ENCODE peak calls at places on chromosomes 7 and 10, in ten cellular contexts. O is astrocyte; F is naive thymus-derived CD4-positive, alpha-beta T cell; P is transverse colon; L is pancreas; K is A549; T is cardiac muscle cell; A is body of pancreas; H is lower lobe of right lung; C is fibroblast of lung. R is an unnamed sample. For H3K4me1, the result is how much of the 10 kb centered on the place peaks cover.

GRCh38 chr10:118844731-118845573 is 90.2 kb upstream of the CACUL1 start:
- DNase-seq in O (peak), F (no peak), P (no peak), L (no peak), K (no peak), T (peak), A (no peak), H (no peak), C (no peak), R (no peak)

GRCh38 chr7:139745330-139746143 is 32.3 kb downstream of the HIPK2 start:
- DNase-seq in O (no peak), F (no peak), P (no peak), L (no peak), K (no peak), T (no peak), A (no peak), H (no peak), C (peak), R (no peak)

GRCh38 chr10:43369921-43370320 is 1.5 kb upstream of the FXYD4 start:
- DNase-seq in O (no peak), F (no peak), P (no peak), L (peak), K (no peak), T (no peak), A (no peak), H (no peak), C (no peak), R (no peak)

GRCh38 chr10:70571236-70571635 is 31.3 kb downstream of the PRF1 start:
- DNase-seq in O (no peak), F (no peak), P (no peak), L (no peak), K (no peak), T (no peak), A (no peak), H (no peak), C (no peak), R (no peak)

GRCh38 chr10:11082551-11082950 is 64.9 kb downstream of the CELF2 start:
- DNase-seq in O (no peak), F (no peak), P (no peak), L (no peak), K (no peak), T (no peak), A (no peak), H (no peak), C (peak), R (no peak)

GRCh38 chr7:2399848-2400587 is 3.4 kb upstream of the CHST12 start:
- DNase-seq in O (peak), F (no peak), P (peak), L (no peak), K (peak), T (peak), A (peak), H (peak), C (peak), R (peak)

GRCh38 chr7:130814753-130815152 is 80.7 kb upstream of the KLF14 start:
- DNase-seq in O (peak), F (no peak), P (no peak), L (no peak), K (no peak), T (no peak), A (peak), H (no peak), C (peak), R (no peak)

GRCh38 chr10:42950606-42951485 is 126.0 kb upstream of the RET start:
- DNase-seq in O (no peak), F (no peak), P (no peak), L (peak), K (no peak), T (no peak), A (no peak), H (peak), C (no peak), R (no peak)

GRCh38 chr7:104967595-104967994 is 46.4 kb upstream of the KMT2E start:
- DNase-seq in O (peak), F (no peak), P (no peak), L (no peak), K (no peak), T (no peak), A (no peak), H (no peak), C (no peak), R (no peak)

GRCh38 chr10:95655571-95656290 is 780 bp downstream of the ALDH18A1 start:
- DNase-seq in O (peak), F (peak), P (peak), L (no peak), K (peak), T (peak), A (peak), H (no peak), C (peak), R (no peak)

GRCh38 chr7:30284298-30285066 is at the start of gene ZNRF2:
- DNase-seq in O (peak), F (peak), P (peak), L (peak), K (peak), T (peak), A (peak), H (peak), C (peak), R (peak)

GRCh38 chr7:107995184-107996071 is 7.5 kb downstream of the LAMB1 start:
- DNase-seq in O (peak), F (no peak), P (no peak), L (no peak), K (peak), T (peak), A (no peak), H (no peak), C (peak), R (no peak)

GRCh38 chr7:47663841-47664240 is 81.9 kb upstream of the TNS3 start:
- DNase-seq in O (no peak), F (no peak), P (no peak), L (no peak), K (no peak), T (no peak), A (no peak), H (no peak), C (no peak), R (no peak)

GRCh38 chr7:135308583-135309327 is 75.1 kb downstream of the STRA8 start:
- DNase-seq in O (no peak), F (no peak), P (no peak), L (no peak), K (no peak), T (no peak), A (no peak), H (no peak), C (no peak), R (no peak)
- H3K4me1 ChIP-seq in O (under half), F (under half), P (under half), L (under half), K (under half), T (under half), A (under half), H (under half), C (under half), R (under half)

GRCh38 chr10:63520463-63521388 is 475 bp upstream of the REEP3 start:
- DNase-seq in O (peak), F (peak), P (peak), L (peak), K (peak), T (no peak), A (peak), H (peak), C (no peak), R (peak)

GRCh38 chr10:63523015-63523414 is 1.8 kb downstream of the REEP3 start:
- DNase-seq in O (no peak), F (no peak), P (no peak), L (no peak), K (no peak), T (no peak), A (no peak), H (no peak), C (no peak), R (no peak)

GRCh38 chr10:63521389-63522128 is at the start of gene REEP3:
- DNase-seq in O (peak), F (peak), P (peak), L (peak), K (peak), T (peak), A (peak), H (peak), C (peak), R (peak)

GRCh38 chr10:63525021-63525420 is 3.8 kb downstream of the REEP3 start:
- DNase-seq in O (no peak), F (no peak), P (no peak), L (no peak), K (no peak), T (no peak), A (no peak), H (no peak), C (no peak), R (no peak)

DNA sequence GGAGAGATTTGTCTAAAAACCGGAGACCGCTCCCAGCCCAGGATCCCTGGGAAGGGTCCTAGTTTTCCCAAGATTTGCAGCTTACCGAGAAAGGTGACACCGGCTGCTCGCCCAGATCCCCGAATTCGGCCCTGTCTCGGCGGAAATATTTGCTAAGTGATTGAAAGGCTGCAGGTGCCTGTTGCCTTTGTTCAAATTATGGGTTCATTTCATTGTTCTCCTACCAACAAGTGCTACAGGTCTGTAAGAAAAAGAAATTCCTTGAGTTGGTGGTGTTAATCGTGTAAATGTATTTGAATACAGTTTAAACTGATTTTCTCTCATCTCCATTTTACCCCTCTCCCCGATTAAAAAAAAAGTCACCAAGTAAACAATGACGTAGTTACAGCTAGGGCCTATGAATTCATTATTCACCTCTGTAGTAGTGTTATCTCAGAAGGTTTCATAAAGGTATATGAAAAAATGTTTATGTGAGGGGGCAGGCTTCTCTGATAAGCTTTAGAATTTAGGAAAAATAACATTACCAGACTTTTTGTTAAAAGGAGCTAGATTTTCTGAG is 1.0 kb downstream of the REEP3 start:
- DNase-seq in O (peak), F (peak), P (no peak), L (no peak), K (peak), T (no peak), A (no peak), H (no peak), C (peak), R (no peak)
- H3K4me1 ChIP-seq in O (under half), F (under half), P (under half), L (under half), K (under half), T (under half), A (under half), H (under half), C (under half), R (under half)

DNA sequence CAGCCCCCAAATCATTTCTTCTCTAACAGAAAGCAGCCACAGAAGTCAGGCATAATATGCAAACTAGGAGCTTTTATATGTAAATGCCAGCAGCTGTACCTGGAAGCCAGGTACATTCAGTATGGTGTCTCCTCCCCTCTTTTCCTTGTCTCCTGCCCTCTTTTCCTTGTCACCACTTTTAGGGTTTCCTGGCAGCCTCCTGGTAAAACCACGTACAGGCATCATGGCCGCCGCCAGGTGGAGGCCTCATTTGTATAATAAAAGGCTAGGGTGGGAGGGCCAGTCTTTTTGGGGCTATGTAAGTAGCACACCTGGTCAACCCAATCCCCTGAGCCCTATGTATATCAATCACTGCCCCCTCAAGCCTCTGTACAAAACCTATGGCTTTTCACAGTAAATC is 28.7 kb downstream of the PDZD8 start:
- DNase-seq in O (no peak), F (no peak), P (no peak), L (no peak), K (no peak), T (no peak), A (no peak), H (no peak), C (no peak), R (no peak)
- H3K4me1 ChIP-seq in O (under half), F (under half), P (half or more), L (under half), K (half or more), T (under half), A (under half), H (under half), C (under half), R (under half)

GRCh38 chr10:124725791-124726190 is 18.4 kb downstream of the FAM53B start:
- DNase-seq in O (no peak), F (no peak), P (no peak), L (no peak), K (no peak), T (no peak), A (no peak), H (no peak), C (no peak), R (no peak)

GRCh38 chr10:124723826-124724225 is 20.4 kb downstream of the FAM53B start:
- DNase-seq in O (no peak), F (no peak), P (no peak), L (no peak), K (no peak), T (no peak), A (no peak), H (no peak), C (no peak), R (no peak)

GRCh38 chr10:124725171-124725631 is 19.0 kb downstream of the FAM53B start:
- DNase-seq in O (no peak), F (no peak), P (no peak), L (no peak), K (no peak), T (no peak), A (no peak), H (no peak), C (no peak), R (peak)

GRCh38 chr10:124722812-124723783 is 21.1 kb downstream of the FAM53B start:
- DNase-seq in O (no peak), F (peak), P (peak), L (no peak), K (no peak), T (no peak), A (no peak), H (peak), C (no peak), R (no peak)

GRCh38 chr10:124724279-124725027 is 19.7 kb downstream of the FAM53B start:
- DNase-seq in O (no peak), F (no peak), P (peak), L (peak), K (no peak), T (no peak), A (peak), H (no peak), C (no peak), R (peak)
- H3K4me1 ChIP-seq in O (under half), F (half or more), P (half or more), L (under half), K (under half), T (under half), A (half or more), H (half or more), C (under half), R (under half)